ENCODE peak calls at places on chromosomes 7 and 10, in five cellular contexts. O, A, G, Q and M are unnamed samples.
A peak's percentile ranks its signal among the peaks of the same experiment; 100 is the strongest.

GRCh38 chr7:13179011-13179574 is 491.7 kb downstream of the ARL4A start:
- DNase-seq in O (no peak), A (no peak), G (no peak), Q (no peak), M (peak; percentile 54)

GRCh38 chr10:132563485-132564248 is 26.1 kb downstream of the INPP5A start:
- DNase-seq in O (no peak), A (no peak), G (no peak), Q (no peak), M (no peak)

GRCh38 chr10:77478248-77478963 is 159.2 kb downstream of the KCNMA1 start:
- DNase-seq in O (no peak), A (no peak), G (no peak), Q (no peak), M (no peak)

GRCh38 chr10:94131885-94132284 is 138.2 kb downstream of the PLCE1 start:
- DNase-seq in O (no peak), A (no peak), G (no peak), Q (no peak), M (no peak)

GRCh38 chr7:44075296-44076075 is 6.8 kb downstream of the POLM start:
- DNase-seq in O (no peak), A (no peak), G (no peak), Q (no peak), M (no peak)

GRCh38 chr10:77576633-77577032 is 61.0 kb downstream of the KCNMA1 start:
- DNase-seq in O (no peak), A (no peak), G (no peak), Q (no peak), M (no peak)

GRCh38 chr7:22660732-22661131 is 66.3 kb upstream of the IL6 start:
- DNase-seq in O (no peak), A (no peak), G (no peak), Q (no peak), M (no peak)

GRCh38 chr7:116906391-116906790 is 44.0 kb downstream of the CAPZA2 start:
- DNase-seq in O (no peak), A (no peak), G (no peak), Q (no peak), M (no peak)

GRCh38 chr10:77398558-77398957 is 239.1 kb downstream of the KCNMA1 start:
- DNase-seq in O (no peak), A (no peak), G (no peak), Q (no peak), M (no peak)

GRCh38 chr7:103487419-103487818 is 41.4 kb upstream of the SLC26A5 start:
- DNase-seq in O (no peak), A (no peak), G (no peak), Q (no peak), M (no peak)

GRCh38 chr10:10010397-10010796 is 1007.3 kb upstream of the CELF2 start:
- DNase-seq in O (no peak), A (no peak), G (no peak), Q (no peak), M (no peak)

GRCh38 chr7:73909051-73909941 is 48.3 kb downstream of the TMEM270 start:
- DNase-seq in O (no peak), A (peak; percentile 37), G (no peak), Q (no peak), M (no peak)

GRCh38 chr10:49632406-49633317 is 18.8 kb downstream of the CHAT start:
- DNase-seq in O (no peak), A (no peak), G (no peak), Q (no peak), M (no peak)

GRCh38 chr10:22767859-22768258 is 53.5 kb upstream of the PIP4K2A start:
- DNase-seq in O (no peak), A (no peak), G (no peak), Q (no peak), M (no peak)

GRCh38 chr10:110753462-110753861 is 109.3 kb downstream of the RBM20 start:
- DNase-seq in O (no peak), A (no peak), G (no peak), Q (no peak), M (no peak)

GRCh38 chr7:119472398-119473038 is 800.5 kb upstream of the KCND2 start:
- DNase-seq in O (no peak), A (no peak), G (no peak), Q (no peak), M (no peak)

GRCh38 chr7:134750083-134751062 is 29.1 kb upstream of the CALD1 start:
- DNase-seq in O (no peak), A (peak; percentile 53), G (peak; percentile 49), Q (no peak), M (peak; percentile 65)

GRCh38 chr7:116030626-116031276 is at the start of gene TFEC:
- DNase-seq in O (no peak), A (no peak), G (no peak), Q (no peak), M (peak; percentile 40)

GRCh38 chr7:20235303-20235702 is 18.1 kb upstream of the MACC1 start:
- DNase-seq in O (no peak), A (no peak), G (no peak), Q (no peak), M (no peak)

GRCh38 chr7:36080843-36081242 is 72.2 kb upstream of the EEPD1 start:
- DNase-seq in O (no peak), A (no peak), G (no peak), Q (no peak), M (no peak)

GRCh38 chr7:85067371-85067770 is 119.5 kb downstream of the SEMA3D start:
- DNase-seq in O (no peak), A (no peak), G (no peak), Q (no peak), M (no peak)

GRCh38 chr10:113294868-113295267 is 258.0 kb upstream of the HABP2 start:
- DNase-seq in O (no peak), A (no peak), G (no peak), Q (no peak), M (no peak)